ENCODE peak calls at places on chromosomes 2 and 18, in ten cellular contexts. L is NCI-H1105 treated with DMSO at 0.1 percent for 48 hours; U is neural progenitor cell; H is upper lobe of left lung; R is A549; X is LoVo; C is GM19239; F is CD4-positive, CD25-positive, alpha-beta regulatory T cell; S is GM20000; O is HCT116. P is an unnamed sample.
A peak's percentile ranks its signal among the peaks of the same experiment; 100 is the strongest.

GRCh38 chr2:3432067-3432466 is 52.6 kb downstream of the TRAPPC12 start:
- DNase-seq in L (no peak), S (no peak), H (no peak), O (no peak), X (no peak), R (no peak), U (no peak), F (no peak), C (no peak), P (no peak)

GRCh38 chr2:98317214-98317613 is 29.0 kb upstream of the CNGA3 start:
- DNase-seq in S (no peak), R (no peak), U (no peak), O (no peak), F (no peak), H (no peak), L (no peak), C (no peak), X (no peak), P (no peak)

GRCh38 chr2:127630409-127631183 is 15.4 kb upstream of the GPR17 start:
- DNase-seq in R (no peak), X (no peak), H (peak; percentile 62), U (no peak), L (no peak), C (no peak), F (no peak), O (no peak), S (no peak), P (no peak)

GRCh38 chr18:52395146-52395852 is 55.3 kb downstream of the DCC start:
- DNase-seq in O (no peak), L (no peak), R (no peak), S (no peak), U (no peak), X (no peak), F (no peak), C (no peak), H (no peak), P (no peak)

GRCh38 chr2:66577331-66578041 is 142.6 kb downstream of the MEIS1 start:
- DNase-seq in R (no peak), F (no peak), O (no peak), U (peak; percentile 71), L (no peak), C (no peak), H (peak; percentile 77), S (no peak), X (no peak), P (no peak)

GRCh38 chr2:201258666-201258999 is 1.7 kb upstream of the CASP8 start:
- DNase-seq in R (no peak), O (no peak), S (no peak), H (no peak), F (no peak), U (peak; percentile 4), X (no peak), L (no peak), C (no peak), P (no peak)

GRCh38 chr2:158619496-158619895 is 162.7 kb downstream of the PKP4 start:
- DNase-seq in U (peak; percentile 7), L (no peak), O (no peak), S (no peak), X (no peak), H (no peak), C (no peak), R (peak; percentile 58), F (no peak), P (peak; percentile 29)

GRCh38 chr18:65352183-65352582 is 398.6 kb upstream of the CDH7 start:
- DNase-seq in X (no peak), R (no peak), C (no peak), O (no peak), F (no peak), S (no peak), U (no peak), H (no peak), L (no peak), P (no peak)

GRCh38 chr2:178731300-178731699 is 75.9 kb downstream of the TTN start:
- DNase-seq in O (no peak), X (no peak), U (no peak), H (no peak), F (no peak), L (no peak), S (no peak), C (no peak), R (no peak), P (no peak)

GRCh38 chr18:75588412-75588811 is 160.9 kb upstream of the SMIM21 start:
- DNase-seq in H (no peak), L (no peak), U (no peak), R (no peak), F (no peak), O (no peak), X (no peak), S (no peak), C (no peak), P (no peak)

GRCh38 chr2:240956161-240956934 is 42.1 kb upstream of the SNED1 start:
- DNase-seq in S (no peak), L (no peak), O (no peak), C (no peak), R (no peak), X (no peak), F (no peak), U (no peak), H (peak; percentile 57), P (no peak)

GRCh38 chr2:46118656-46119338 is 178.4 kb upstream of the EPAS1 start:
- DNase-seq in U (no peak), O (no peak), S (no peak), C (no peak), H (no peak), X (no peak), F (no peak), R (no peak), L (no peak), P (peak; percentile 71)

GRCh38 chr2:191167766-191168165 is 17.0 kb upstream of the STAT4 start:
- DNase-seq in X (no peak), C (no peak), R (peak; percentile 46), O (no peak), U (no peak), F (no peak), H (no peak), S (no peak), L (no peak), P (no peak)

GRCh38 chr2:66555511-66556324 is 120.8 kb downstream of the MEIS1 start:
- DNase-seq in U (no peak), O (no peak), H (no peak), X (no peak), S (no peak), L (peak; percentile 63), C (no peak), R (no peak), F (no peak), P (no peak)

GRCh38 chr18:60377778-60378469 is 5.3 kb upstream of the MC4R start:
- DNase-seq in O (no peak), H (no peak), C (no peak), X (no peak), S (no peak), L (no peak), U (no peak), F (no peak), R (peak; percentile 9), P (no peak)

GRCh38 chr18:23141022-23141999 is 6.0 kb downstream of the CABLES1 start:
- DNase-seq in X (peak; percentile 61), H (no peak), O (no peak), U (no peak), S (no peak), R (no peak), F (no peak), C (no peak), L (peak; percentile 52), P (no peak)

GRCh38 chr2:39898934-39899333 is 119.9 kb upstream of the THUMPD2 start:
- DNase-seq in C (no peak), F (no peak), O (no peak), S (no peak), L (no peak), R (no peak), U (no peak), H (no peak), X (no peak), P (no peak)

P was measured in glomerular endothelial cell.